ENCODE peak calls at places on chromosome 16, in ten cellular contexts. One of them, this sample, is unnamed.

GRCh38 chr16:1372292-1372950 is 20.7 kb downstream of the GNPTG start:
- DNase-seq in NCI-H1417: no peak
- DNase-seq in activated B cell treated with CpG ODN at 0.5 μM for 24 hours: no peak
- DNase-seq in posterior cingulate gyrus: no peak
- DNase-seq in EL: no peak
- DNase-seq in HEK293T: no peak
- DNase-seq in prostate gland: no peak
- DNase-seq in hepatic stellate cell: no peak
- DNase-seq in NCI-H1105 treated with DMSO at 0.1 percent for 48 hours: no peak
- DNase-seq in fibroblast of the aortic adventitia: no peak
- DNase-seq in this sample: no peak

GRCh38 chr16:68284847-68285246 is 20.5 kb downstream of the SLC7A6 start:
- DNase-seq in EL: no peak
- DNase-seq in posterior cingulate gyrus: peak
- DNase-seq in fibroblast of the aortic adventitia: no peak
- DNase-seq in activated B cell treated with CpG ODN at 0.5 μM for 24 hours: peak
- DNase-seq in NCI-H1417: no peak
- DNase-seq in NCI-H1105 treated with DMSO at 0.1 percent for 48 hours: no peak
- DNase-seq in HEK293T: no peak
- DNase-seq in prostate gland: no peak
- DNase-seq in hepatic stellate cell: no peak
- DNase-seq in this sample: no peak

GRCh38 chr16:4682616-4683254 is 10.6 kb upstream of the NUDT16L1 start:
- DNase-seq in posterior cingulate gyrus: peak
- DNase-seq in activated B cell treated with CpG ODN at 0.5 μM for 24 hours: no peak
- DNase-seq in prostate gland: peak
- DNase-seq in fibroblast of the aortic adventitia: no peak
- DNase-seq in NCI-H1105 treated with DMSO at 0.1 percent for 48 hours: no peak
- DNase-seq in hepatic stellate cell: no peak
- DNase-seq in NCI-H1417: no peak
- DNase-seq in EL: no peak
- DNase-seq in HEK293T: peak
- DNase-seq in this sample: no peak

GRCh38 chr16:83441523-83441922 is 366.3 kb upstream of the HSBP1 start:
- DNase-seq in NCI-H1105 treated with DMSO at 0.1 percent for 48 hours: no peak
- DNase-seq in prostate gland: no peak
- DNase-seq in HEK293T: no peak
- DNase-seq in fibroblast of the aortic adventitia: no peak
- DNase-seq in NCI-H1417: no peak
- DNase-seq in EL: peak
- DNase-seq in posterior cingulate gyrus: no peak
- DNase-seq in hepatic stellate cell: peak
- DNase-seq in activated B cell treated with CpG ODN at 0.5 μM for 24 hours: no peak
- DNase-seq in this sample: no peak

GRCh38 chr16:27431773-27432599 is 30.0 kb downstream of the IL21R start:
- DNase-seq in posterior cingulate gyrus: peak
- DNase-seq in NCI-H1417: no peak
- DNase-seq in EL: peak
- DNase-seq in fibroblast of the aortic adventitia: no peak
- DNase-seq in prostate gland: no peak
- DNase-seq in activated B cell treated with CpG ODN at 0.5 μM for 24 hours: peak
- DNase-seq in HEK293T: peak
- DNase-seq in hepatic stellate cell: no peak
- DNase-seq in NCI-H1105 treated with DMSO at 0.1 percent for 48 hours: no peak
- DNase-seq in this sample: peak

GRCh38 chr16:69138608-69139007 is 6.2 kb downstream of the UTP4 start:
- DNase-seq in NCI-H1417: no peak
- DNase-seq in posterior cingulate gyrus: no peak
- DNase-seq in activated B cell treated with CpG ODN at 0.5 μM for 24 hours: no peak
- DNase-seq in hepatic stellate cell: no peak
- DNase-seq in HEK293T: no peak
- DNase-seq in prostate gland: no peak
- DNase-seq in NCI-H1105 treated with DMSO at 0.1 percent for 48 hours: no peak
- DNase-seq in fibroblast of the aortic adventitia: no peak
- DNase-seq in EL: no peak
- DNase-seq in this sample: no peak

GRCh38 chr16:49464877-49465504 is 91.4 kb downstream of the C16orf78 start:
- DNase-seq in NCI-H1417: peak
- DNase-seq in EL: no peak
- DNase-seq in hepatic stellate cell: no peak
- DNase-seq in posterior cingulate gyrus: peak
- DNase-seq in NCI-H1105 treated with DMSO at 0.1 percent for 48 hours: no peak
- DNase-seq in fibroblast of the aortic adventitia: no peak
- DNase-seq in activated B cell treated with CpG ODN at 0.5 μM for 24 hours: no peak
- DNase-seq in prostate gland: no peak
- DNase-seq in HEK293T: peak
- DNase-seq in this sample: peak

GRCh38 chr16:35631261-35631945 is 2172.0 kb downstream of the TP53TG3F start:
- DNase-seq in prostate gland: no peak
- DNase-seq in fibroblast of the aortic adventitia: no peak
- DNase-seq in NCI-H1105 treated with DMSO at 0.1 percent for 48 hours: no peak
- DNase-seq in hepatic stellate cell: no peak
- DNase-seq in HEK293T: no peak
- DNase-seq in NCI-H1417: no peak
- DNase-seq in EL: no peak
- DNase-seq in posterior cingulate gyrus: no peak
- DNase-seq in activated B cell treated with CpG ODN at 0.5 μM for 24 hours: no peak
- DNase-seq in this sample: no peak

GRCh38 chr16:3596101-3596861 is 15.1 kb downstream of the SLX4 start:
- DNase-seq in fibroblast of the aortic adventitia: no peak
- DNase-seq in prostate gland: no peak
- DNase-seq in posterior cingulate gyrus: peak
- DNase-seq in EL: no peak
- DNase-seq in HEK293T: no peak
- DNase-seq in NCI-H1417: no peak
- DNase-seq in hepatic stellate cell: no peak
- DNase-seq in activated B cell treated with CpG ODN at 0.5 μM for 24 hours: no peak
- DNase-seq in NCI-H1105 treated with DMSO at 0.1 percent for 48 hours: no peak
- DNase-seq in this sample: no peak

GRCh38 chr16:27238016-27238587 is 30.5 kb downstream of the NSMCE1 start:
- DNase-seq in NCI-H1417: no peak
- DNase-seq in activated B cell treated with CpG ODN at 0.5 μM for 24 hours: no peak
- DNase-seq in fibroblast of the aortic adventitia: no peak
- DNase-seq in HEK293T: no peak
- DNase-seq in EL: no peak
- DNase-seq in posterior cingulate gyrus: peak
- DNase-seq in hepatic stellate cell: no peak
- DNase-seq in prostate gland: no peak
- DNase-seq in NCI-H1105 treated with DMSO at 0.1 percent for 48 hours: no peak
- DNase-seq in this sample: peak

GRCh38 chr16:30065943-30066881 is 652 bp downstream of the ALDOA start:
- DNase-seq in prostate gland: no peak
- DNase-seq in NCI-H1417: no peak
- DNase-seq in NCI-H1105 treated with DMSO at 0.1 percent for 48 hours: peak
- DNase-seq in fibroblast of the aortic adventitia: peak
- DNase-seq in HEK293T: no peak
- DNase-seq in posterior cingulate gyrus: no peak
- DNase-seq in hepatic stellate cell: peak
- DNase-seq in activated B cell treated with CpG ODN at 0.5 μM for 24 hours: no peak
- DNase-seq in EL: peak
- DNase-seq in this sample: no peak

GRCh38 chr16:14194706-14195105 is 123.6 kb downstream of the MRTFB start:
- DNase-seq in posterior cingulate gyrus: no peak
- DNase-seq in activated B cell treated with CpG ODN at 0.5 μM for 24 hours: no peak
- DNase-seq in prostate gland: no peak
- DNase-seq in EL: no peak
- DNase-seq in hepatic stellate cell: no peak
- DNase-seq in NCI-H1417: no peak
- DNase-seq in HEK293T: no peak
- DNase-seq in fibroblast of the aortic adventitia: no peak
- DNase-seq in NCI-H1105 treated with DMSO at 0.1 percent for 48 hours: peak
- DNase-seq in this sample: no peak

GRCh38 chr16:72072514-72073342 is 9.7 kb downstream of the HPR start:
- DNase-seq in EL: no peak
- DNase-seq in fibroblast of the aortic adventitia: peak
- DNase-seq in posterior cingulate gyrus: no peak
- DNase-seq in HEK293T: no peak
- DNase-seq in hepatic stellate cell: no peak
- DNase-seq in activated B cell treated with CpG ODN at 0.5 μM for 24 hours: no peak
- DNase-seq in NCI-H1105 treated with DMSO at 0.1 percent for 48 hours: no peak
- DNase-seq in prostate gland: no peak
- DNase-seq in NCI-H1417: no peak
- DNase-seq in this sample: no peak

GRCh38 chr16:2842340-2843000 is 12.4 kb downstream of the ZG16B start:
- DNase-seq in NCI-H1105 treated with DMSO at 0.1 percent for 48 hours: no peak
- DNase-seq in hepatic stellate cell: peak
- DNase-seq in prostate gland: no peak
- DNase-seq in fibroblast of the aortic adventitia: peak
- DNase-seq in posterior cingulate gyrus: peak
- DNase-seq in HEK293T: peak
- DNase-seq in NCI-H1417: no peak
- DNase-seq in activated B cell treated with CpG ODN at 0.5 μM for 24 hours: no peak
- DNase-seq in EL: no peak
- DNase-seq in this sample: peak

GRCh38 chr16:60478810-60479209 is 1557.4 kb downstream of the CDH8 start:
- DNase-seq in posterior cingulate gyrus: no peak
- DNase-seq in fibroblast of the aortic adventitia: no peak
- DNase-seq in EL: no peak
- DNase-seq in HEK293T: no peak
- DNase-seq in prostate gland: no peak
- DNase-seq in activated B cell treated with CpG ODN at 0.5 μM for 24 hours: no peak
- DNase-seq in hepatic stellate cell: no peak
- DNase-seq in NCI-H1105 treated with DMSO at 0.1 percent for 48 hours: no peak
- DNase-seq in NCI-H1417: no peak
- DNase-seq in this sample: no peak

GRCh38 chr16:15966420-15967222 is 17.2 kb downstream of the ABCC1 start:
- DNase-seq in prostate gland: no peak
- DNase-seq in EL: peak
- DNase-seq in posterior cingulate gyrus: no peak
- DNase-seq in activated B cell treated with CpG ODN at 0.5 μM for 24 hours: no peak
- DNase-seq in HEK293T: no peak
- DNase-seq in hepatic stellate cell: peak
- DNase-seq in fibroblast of the aortic adventitia: peak
- DNase-seq in NCI-H1417: no peak
- DNase-seq in NCI-H1105 treated with DMSO at 0.1 percent for 48 hours: no peak
- DNase-seq in this sample: no peak

GRCh38 chr16:54194008-54194731 is 92.4 kb downstream of the IRX3 start:
- DNase-seq in fibroblast of the aortic adventitia: peak
- DNase-seq in prostate gland: peak
- DNase-seq in NCI-H1417: peak
- DNase-seq in HEK293T: peak
- DNase-seq in posterior cingulate gyrus: peak
- DNase-seq in NCI-H1105 treated with DMSO at 0.1 percent for 48 hours: peak
- DNase-seq in hepatic stellate cell: peak
- DNase-seq in EL: peak
- DNase-seq in activated B cell treated with CpG ODN at 0.5 μM for 24 hours: no peak
- DNase-seq in this sample: peak

GRCh38 chr16:1181715-1182671 is 29.1 kb downstream of the CACNA1H start:
- DNase-seq in activated B cell treated with CpG ODN at 0.5 μM for 24 hours: no peak
- DNase-seq in hepatic stellate cell: peak
- DNase-seq in fibroblast of the aortic adventitia: peak
- DNase-seq in prostate gland: no peak
- DNase-seq in posterior cingulate gyrus: no peak
- DNase-seq in EL: peak
- DNase-seq in NCI-H1105 treated with DMSO at 0.1 percent for 48 hours: no peak
- DNase-seq in HEK293T: no peak
- DNase-seq in NCI-H1417: peak
- DNase-seq in this sample: peak

GRCh38 chr16:84739349-84740124 is 39.7 kb downstream of the USP10 start:
- DNase-seq in NCI-H1417: no peak
- DNase-seq in NCI-H1105 treated with DMSO at 0.1 percent for 48 hours: no peak
- DNase-seq in prostate gland: no peak
- DNase-seq in hepatic stellate cell: peak
- DNase-seq in posterior cingulate gyrus: no peak
- DNase-seq in fibroblast of the aortic adventitia: peak
- DNase-seq in activated B cell treated with CpG ODN at 0.5 μM for 24 hours: no peak
- DNase-seq in HEK293T: no peak
- DNase-seq in EL: peak
- DNase-seq in this sample: no peak

GRCh38 chr16:24801761-24802302 is 43.9 kb upstream of the SLC5A11 start:
- DNase-seq in NCI-H1105 treated with DMSO at 0.1 percent for 48 hours: no peak
- DNase-seq in prostate gland: no peak
- DNase-seq in NCI-H1417: no peak
- DNase-seq in EL: no peak
- DNase-seq in hepatic stellate cell: no peak
- DNase-seq in HEK293T: no peak
- DNase-seq in fibroblast of the aortic adventitia: no peak
- DNase-seq in posterior cingulate gyrus: no peak
- DNase-seq in activated B cell treated with CpG ODN at 0.5 μM for 24 hours: no peak
- DNase-seq in this sample: no peak

GRCh38 chr16:6375471-6376075 is 957.1 kb upstream of the RBFOX1 start:
- DNase-seq in NCI-H1105 treated with DMSO at 0.1 percent for 48 hours: no peak
- DNase-seq in hepatic stellate cell: no peak
- DNase-seq in prostate gland: no peak
- DNase-seq in EL: no peak
- DNase-seq in posterior cingulate gyrus: no peak
- DNase-seq in activated B cell treated with CpG ODN at 0.5 μM for 24 hours: no peak
- DNase-seq in NCI-H1417: peak
- DNase-seq in HEK293T: no peak
- DNase-seq in fibroblast of the aortic adventitia: no peak
- DNase-seq in this sample: no peak

GRCh38 chr16:51133130-51133529 is 17.9 kb downstream of the SALL1 start:
- DNase-seq in EL: no peak
- DNase-seq in HEK293T: no peak
- DNase-seq in fibroblast of the aortic adventitia: no peak
- DNase-seq in NCI-H1417: no peak
- DNase-seq in prostate gland: no peak
- DNase-seq in posterior cingulate gyrus: no peak
- DNase-seq in NCI-H1105 treated with DMSO at 0.1 percent for 48 hours: no peak
- DNase-seq in hepatic stellate cell: no peak
- DNase-seq in activated B cell treated with CpG ODN at 0.5 μM for 24 hours: no peak
- DNase-seq in this sample: no peak

GRCh38 chr16:71933913-71934696 is 38.8 kb downstream of the IST1 start:
- DNase-seq in posterior cingulate gyrus: no peak
- DNase-seq in NCI-H1105 treated with DMSO at 0.1 percent for 48 hours: no peak
- DNase-seq in fibroblast of the aortic adventitia: peak
- DNase-seq in prostate gland: no peak
- DNase-seq in NCI-H1417: no peak
- DNase-seq in HEK293T: no peak
- DNase-seq in hepatic stellate cell: no peak
- DNase-seq in activated B cell treated with CpG ODN at 0.5 μM for 24 hours: no peak
- DNase-seq in EL: peak
- DNase-seq in this sample: no peak

GRCh38 chr16:26983426-26983825 is 83.3 kb upstream of the C16orf82 start:
- DNase-seq in fibroblast of the aortic adventitia: no peak
- DNase-seq in posterior cingulate gyrus: no peak
- DNase-seq in activated B cell treated with CpG ODN at 0.5 μM for 24 hours: no peak
- DNase-seq in hepatic stellate cell: peak
- DNase-seq in NCI-H1417: no peak
- DNase-seq in prostate gland: no peak
- DNase-seq in NCI-H1105 treated with DMSO at 0.1 percent for 48 hours: no peak
- DNase-seq in EL: peak
- DNase-seq in HEK293T: no peak
- DNase-seq in this sample: no peak

GRCh38 chr16:1752853-1753252 is 18.5 kb downstream of the NME3 start:
- DNase-seq in NCI-H1417: no peak
- DNase-seq in prostate gland: no peak
- DNase-seq in NCI-H1105 treated with DMSO at 0.1 percent for 48 hours: no peak
- DNase-seq in fibroblast of the aortic adventitia: no peak
- DNase-seq in hepatic stellate cell: no peak
- DNase-seq in activated B cell treated with CpG ODN at 0.5 μM for 24 hours: no peak
- DNase-seq in HEK293T: no peak
- DNase-seq in EL: no peak
- DNase-seq in posterior cingulate gyrus: peak
- DNase-seq in this sample: no peak

This sample was measured in heart left ventricle.